ENCODE peak calls at places on chromosomes 3 and 15, in five cellular contexts. A is iPS-NIHi11; M is fibroblast of the aortic adventitia; W is activated T-cell treated with anti-CD3 and anti-CD28 coated beads, Interleukin-2, amount 50 U/mL, for 24 hours; Q is stimulated activated CD8-positive, alpha-beta memory T cell treated with anti-CD3 and anti-CD28 coated beads, Interleukin-15, amount 100 ng/mL, for 4 hours. Y is an unnamed sample.
A peak's percentile ranks its signal among the peaks of the same experiment; 100 is the strongest.

GRCh38 chr3:72338942-72339749 is 509.1 kb downstream of the SHQ1 start:
- DNase-seq in M (peak; percentile 87), W (no peak), A (peak; percentile 58), Q (peak; percentile 31), Y (peak; percentile 94)

GRCh38 chr3:125470671-125471070 is 49.3 kb downstream of the SNX4 start:
- DNase-seq in A (no peak), M (no peak), W (no peak), Q (no peak), Y (no peak)

GRCh38 chr3:38121451-38121831 is 15.5 kb downstream of the ACAA1 start:
- DNase-seq in Q (no peak), M (no peak), W (peak; percentile 25), A (no peak), Y (no peak)

GRCh38 chr3:41710646-41711388 is 251.1 kb downstream of the ULK4 start:
- DNase-seq in A (peak; percentile 50), W (no peak), Q (no peak), M (peak; percentile 77), Y (peak; percentile 66)

GRCh38 chr3:114775395-114775794 is 371.7 kb downstream of the ZBTB20 start:
- DNase-seq in A (no peak), Q (no peak), W (no peak), M (peak; percentile 27), Y (peak; percentile 28)

GRCh38 chr3:147427796-147428195 is 18.6 kb downstream of the ZIC1 start:
- DNase-seq in W (no peak), Q (no peak), A (no peak), M (no peak), Y (no peak)

GRCh38 chr15:77482570-77482969 is 61.9 kb downstream of the HMG20A start:
- DNase-seq in Q (no peak), W (no peak), M (peak; percentile 86), A (no peak), Y (peak; percentile 85)

GRCh38 chr15:88702983-88703382 is 64.2 kb downstream of the ISG20 start:
- DNase-seq in A (no peak), M (no peak), W (no peak), Q (no peak), Y (peak; percentile 13)

GRCh38 chr3:175325440-175325839 is 466.3 kb downstream of the NAALADL2 start:
- DNase-seq in M (no peak), A (no peak), W (no peak), Q (no peak), Y (no peak)

GRCh38 chr3:150232992-150233451 is 175.1 kb upstream of the TSC22D2 start:
- DNase-seq in Q (no peak), A (no peak), W (no peak), M (peak; percentile 91), Y (peak; percentile 81)

GRCh38 chr15:37035349-37035748 is 65.0 kb downstream of the MEIS2 start:
- DNase-seq in M (no peak), Q (no peak), A (no peak), W (no peak), Y (no peak)

GRCh38 chr3:129315386-129315991 is 36.8 kb downstream of the HMCES start:
- DNase-seq in A (peak; percentile 49), M (peak; percentile 33), Q (no peak), W (peak; percentile 71), Y (peak; percentile 28)

GRCh38 chr3:124588794-124589193 is 141.5 kb upstream of the UMPS start:
- DNase-seq in M (no peak), W (no peak), A (no peak), Q (no peak), Y (no peak)

GRCh38 chr3:150736903-150737832 is 25.8 kb downstream of the SIAH2 start:
- DNase-seq in W (no peak), A (no peak), M (peak; percentile 57), Q (no peak), Y (peak; percentile 46)

GRCh38 chr15:31483053-31483923 is 156.7 kb downstream of the KLF13 start:
- DNase-seq in Q (peak; percentile 42), M (no peak), A (peak; percentile 60), W (peak; percentile 76), Y (no peak)

GRCh38 chr3:99808163-99808794 is 9.4 kb upstream of the CMSS1 start:
- DNase-seq in W (no peak), Q (no peak), A (peak; percentile 71), M (peak; percentile 86), Y (peak; percentile 90)

GRCh38 chr15:55937040-55937439 is 56.4 kb downstream of the NEDD4 start:
- DNase-seq in W (no peak), A (no peak), M (peak; percentile 78), Q (no peak), Y (peak; percentile 80)

GRCh38 chr3:132253262-132253878 is 63.8 kb upstream of the ACP3 start:
- DNase-seq in A (peak; percentile 37), M (peak; percentile 86), Q (no peak), W (no peak), Y (peak; percentile 86)

GRCh38 chr15:34223904-34224596 is 766 bp upstream of the EMC4 start:
- DNase-seq in W (no peak), M (no peak), A (no peak), Q (no peak), Y (no peak)

GRCh38 chr3:33355611-33356010 is 78.4 kb downstream of the FBXL2 start:
- DNase-seq in Q (no peak), A (no peak), M (peak; percentile 77), W (no peak), Y (peak; percentile 65)

Y was measured in fibroblast of pulmonary artery.